ENCODE peak calls at places on chromosomes 13 and 19, in four cellular contexts. N, U, I and J are unnamed samples.

GRCh38 chr13:43760257-43760656 is 26.5 kb downstream of the ENOX1 start:
- DNase-seq in I (no peak), N (no peak), U (no peak), J (no peak)

GRCh38 chr13:112905086-112905485 is 63.9 kb upstream of the MCF2L start:
- DNase-seq in I (no peak), N (no peak), U (no peak), J (no peak)

GRCh38 chr19:46746281-46746965 is at the start of gene STRN4:
- DNase-seq in I (peak), N (peak), U (no peak), J (peak)

GRCh38 chr13:74575729-74576125 is 441.5 kb upstream of the KLF12 start:
- DNase-seq in U (no peak), I (peak), N (peak), J (peak)

GRCh38 chr19:4442846-4443146 is 14.8 kb downstream of the UBXN6 start:
- DNase-seq in I (no peak), U (no peak), N (no peak), J (no peak)

GRCh38 chr13:33264620-33264978 is 21.0 kb downstream of the STARD13 start:
- DNase-seq in I (no peak), U (no peak), N (no peak), J (no peak)

GRCh38 chr13:51585696-51586095 is 1.4 kb downstream of the WDFY2 start:
- DNase-seq in N (no peak), U (no peak), I (no peak), J (no peak)

GRCh38 chr19:16739546-16739945 is 19.9 kb downstream of the NWD1 start:
- DNase-seq in I (peak), N (no peak), U (no peak), J (no peak)

GRCh38 chr19:632228-633067 is 889 bp downstream of the POLRMT start:
- DNase-seq in U (no peak), I (peak), N (peak), J (peak)

GRCh38 chr13:40288259-40288658 is 378.2 kb downstream of the FOXO1 start:
- DNase-seq in N (no peak), U (no peak), I (no peak), J (no peak)

GRCh38 chr13:39484506-39485313 is 118.3 kb downstream of the LHFPL6 start:
- DNase-seq in N (no peak), U (no peak), I (no peak), J (no peak)

GRCh38 chr19:47274891-47275865 is 493 bp downstream of the INAFM1 start:
- DNase-seq in I (peak), N (no peak), U (no peak), J (no peak)

GRCh38 chr13:20118268-20119140 is 42.3 kb downstream of the GJA3 start:
- DNase-seq in N (peak), U (no peak), I (peak), J (no peak)

GRCh38 chr13:102028846-102029245 is 373.0 kb downstream of the FGF14 start:
- DNase-seq in U (no peak), N (no peak), I (no peak), J (no peak)